ENCODE peak calls at places on chromosomes 1 and 21, in seven cellular contexts. L, H, I, N, C, Q and K are unnamed samples.

GRCh38 chr1:85494074-85494956 is 29.4 kb upstream of the DDAH1 start:
- DNase-seq in L (no peak), H (no peak), I (no peak), N (no peak), C (no peak), Q (no peak), K (no peak)

GRCh38 chr1:116496380-116496779 is 74.4 kb downstream of the CD58 start:
- DNase-seq in L (no peak), H (peak), I (peak), N (no peak), C (peak), Q (peak), K (no peak)

GRCh38 chr1:87136607-87137341 is 191.9 kb upstream of the LMO4 start:
- DNase-seq in L (no peak), H (no peak), I (no peak), N (no peak), C (no peak), Q (no peak), K (no peak)

GRCh38 chr1:3631330-3631729 is 6.5 kb downstream of the TPRG1L start:
- DNase-seq in L (no peak), H (no peak), I (no peak), N (no peak), C (no peak), Q (no peak), K (peak)

GRCh38 chr1:242751941-242752340 is 227.4 kb upstream of the PLD5 start:
- DNase-seq in L (no peak), H (no peak), I (no peak), N (no peak), C (no peak), Q (no peak), K (no peak)

GRCh38 chr1:228007801-228008341 is 1.1 kb downstream of the WNT3A start:
- DNase-seq in L (no peak), H (no peak), I (no peak), N (no peak), C (no peak), Q (no peak), K (no peak)

GRCh38 chr1:113681596-113682337 is 77.5 kb downstream of the PHTF1 start:
- DNase-seq in L (no peak), H (no peak), I (no peak), N (no peak), C (no peak), Q (no peak), K (no peak)

GRCh38 chr1:185316163-185317033 is 645 bp downstream of the IVNS1ABP start:
- DNase-seq in L (peak), H (peak), I (peak), N (peak), C (peak), Q (peak), K (peak)

GRCh38 chr1:208047975-208048374 is 137.1 kb upstream of the CD34 start:
- DNase-seq in L (no peak), H (peak), I (no peak), N (peak), C (peak), Q (peak), K (no peak)

GRCh38 chr1:59169703-59170102 is 127.2 kb upstream of the FGGY start:
- DNase-seq in L (no peak), H (no peak), I (peak), N (no peak), C (no peak), Q (peak), K (no peak)

GRCh38 chr1:81702903-81703302 is 97.8 kb upstream of the ADGRL2 start:
- DNase-seq in L (no peak), H (peak), I (peak), N (no peak), C (no peak), Q (peak), K (no peak)

GRCh38 chr1:81682490-81682889 is 118.2 kb upstream of the ADGRL2 start:
- DNase-seq in L (no peak), H (peak), I (peak), N (no peak), C (no peak), Q (peak), K (no peak)

GRCh38 chr1:50329332-50329932 is 93.8 kb downstream of the DMRTA2 start:
- DNase-seq in L (no peak), H (no peak), I (peak), N (no peak), C (no peak), Q (peak), K (no peak)

GRCh38 chr1:36298640-36299039 is 7.5 kb upstream of the SH3D21 start:
- DNase-seq in L (no peak), H (no peak), I (no peak), N (no peak), C (no peak), Q (no peak), K (no peak)

GRCh38 chr21:14684071-14684470 is 138.0 kb upstream of the SAMSN1 start:
- DNase-seq in L (no peak), H (no peak), I (no peak), N (no peak), C (no peak), Q (no peak), K (no peak)

GRCh38 chr1:198776602-198777029 is 137.8 kb downstream of the PTPRC start:
- DNase-seq in L (peak), H (peak), I (peak), N (no peak), C (peak), Q (peak), K (peak)

GRCh38 chr1:199551967-199552565 is 475.4 kb upstream of the NR5A2 start:
- DNase-seq in L (peak), H (peak), I (peak), N (no peak), C (peak), Q (peak), K (no peak)

GRCh38 chr1:117244306-117244705 is 33.6 kb upstream of the VTCN1 start:
- DNase-seq in L (no peak), H (no peak), I (no peak), N (no peak), C (no peak), Q (no peak), K (no peak)

GRCh38 chr1:186390925-186391324 is 15.3 kb downstream of the ODR4 start:
- DNase-seq in L (no peak), H (no peak), I (no peak), N (no peak), C (no peak), Q (no peak), K (no peak)

GRCh38 chr1:1483714-1484113 is 12.1 kb downstream of the ATAD3B start:
- DNase-seq in L (no peak), H (no peak), I (no peak), N (no peak), C (no peak), Q (no peak), K (no peak)

GRCh38 chr1:43973981-43974442 is 748 bp upstream of the ATP6V0B start:
- DNase-seq in L (no peak), H (peak), I (no peak), N (no peak), C (no peak), Q (no peak), K (no peak)

GRCh38 chr1:219304227-219305226 is 130.8 kb downstream of the LYPLAL1 start:
- DNase-seq in L (peak), H (no peak), I (peak), N (peak), C (peak), Q (peak), K (no peak)

GRCh38 chr1:9689971-9690381 is 38.4 kb downstream of the PIK3CD start:
- DNase-seq in L (no peak), H (no peak), I (no peak), N (no peak), C (peak), Q (no peak), K (peak)
- H3K4me3 ChIP-seq in L (peak), H (peak), I (no peak), N (peak), C (peak), Q (peak), K (peak)

GRCh38 chr1:6408023-6408422 is 11.7 kb downstream of the HES2 start:
- DNase-seq in L (no peak), H (no peak), I (peak), N (no peak), C (no peak), Q (no peak), K (no peak)
- H3K4me3 ChIP-seq in L (no peak), H (no peak), I (no peak), N (no peak), C (no peak), Q (no peak), K (no peak)

DNA sequence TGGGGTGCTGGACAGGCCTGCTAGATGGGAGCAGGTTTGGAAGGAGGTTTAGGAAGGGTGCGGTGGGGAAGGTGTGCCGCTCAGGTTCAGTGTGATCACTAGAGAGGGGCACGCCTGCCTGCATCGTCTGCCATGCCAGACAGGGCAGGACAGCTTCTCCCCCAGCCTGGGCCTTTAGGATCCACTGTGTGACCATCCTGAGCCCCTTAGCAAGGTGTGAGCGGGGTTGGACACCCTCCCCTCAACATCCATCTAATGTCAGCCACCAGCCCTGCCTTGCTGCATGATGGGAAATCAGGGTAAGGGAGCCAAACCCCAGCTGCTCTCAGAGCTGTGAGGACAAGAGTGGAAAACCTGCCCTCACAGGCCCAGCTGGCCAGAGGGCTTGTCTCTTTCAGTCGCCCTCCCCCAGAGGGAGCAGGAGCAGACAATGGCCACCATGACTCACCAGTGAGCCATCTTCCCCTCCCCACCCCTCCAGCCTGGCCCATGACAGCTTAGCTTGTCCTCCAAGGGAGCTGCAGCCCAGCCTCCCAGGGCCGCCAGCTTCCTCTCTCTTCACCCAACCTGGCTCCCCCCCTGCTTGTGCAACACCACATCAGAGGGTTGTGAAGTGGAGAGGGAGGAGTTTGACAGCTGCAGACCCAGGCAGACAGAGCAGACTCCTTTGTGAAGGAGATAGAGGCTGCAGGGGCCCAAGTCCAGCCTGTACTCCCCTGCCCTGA is 37.0 kb downstream of the NUAK2 start:
- DNase-seq in L (peak), H (peak), I (peak), N (peak), C (peak), Q (peak), K (peak)
- H3K4me3 ChIP-seq in L (no peak), H (no peak), I (no peak), N (no peak), C (peak), Q (no peak), K (no peak)

DNA sequence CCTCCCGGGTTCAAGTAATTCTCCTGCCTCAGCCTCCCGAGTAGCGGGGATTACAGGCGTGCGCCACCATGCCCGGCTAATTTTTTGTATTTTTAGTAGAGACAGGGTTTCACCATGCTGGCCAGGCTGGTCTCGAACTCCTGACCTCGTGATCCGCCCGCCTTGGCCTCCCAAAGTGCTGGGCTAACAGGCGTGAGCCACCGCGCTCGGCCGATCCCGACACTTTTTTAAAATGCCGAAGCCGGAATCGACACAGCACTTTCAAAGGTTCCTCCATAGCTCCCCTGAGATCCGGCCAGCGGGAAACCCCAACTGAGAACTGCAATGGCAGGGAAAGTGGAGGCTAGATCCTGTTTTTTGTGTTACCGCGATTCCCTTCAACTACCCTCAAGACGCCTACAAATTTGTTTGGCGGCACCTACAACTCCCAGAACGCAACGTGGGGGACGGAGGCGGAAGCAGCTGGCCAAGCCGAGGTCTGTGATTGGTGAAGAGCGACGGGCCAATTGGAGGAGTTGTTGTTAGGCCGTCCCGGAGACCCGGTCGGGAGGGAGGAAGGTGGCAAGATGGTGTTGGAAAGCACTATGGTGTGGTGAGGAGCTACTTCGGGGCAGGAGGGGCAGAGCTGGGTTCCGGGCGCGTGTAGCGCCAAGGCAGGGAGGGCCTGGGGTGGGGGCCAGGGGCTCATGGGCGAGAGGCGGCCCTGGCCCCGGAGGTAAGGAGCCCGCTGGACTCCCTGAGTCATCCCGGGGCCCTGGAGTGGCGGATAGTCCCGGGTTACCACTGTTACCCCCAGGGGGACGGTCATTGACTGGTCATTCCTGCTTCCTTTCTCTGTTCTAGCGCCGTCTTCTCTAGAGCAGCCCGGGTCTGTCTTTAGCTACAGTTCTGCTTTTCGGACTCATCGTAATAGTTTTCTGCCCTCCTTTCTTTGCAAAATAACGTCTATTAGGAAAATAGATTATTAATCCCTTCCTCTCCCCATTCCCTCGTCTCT is at the start of gene PSMD4:
- DNase-seq in L (peak), H (peak), I (peak), N (peak), C (peak), Q (peak), K (peak)
- H3K4me3 ChIP-seq in L (peak), H (peak), I (peak), N (peak), C (peak), Q (peak), K (peak)

GRCh38 chr1:161218301-161219077 is 3.4 kb downstream of the FCER1G start:
- DNase-seq in L (no peak), H (no peak), I (no peak), N (no peak), C (no peak), Q (no peak), K (no peak)

GRCh38 chr1:161219078-161219892 is 4.1 kb downstream of the APOA2 start:
- DNase-seq in L (no peak), H (no peak), I (no peak), N (no peak), C (no peak), Q (no peak), K (no peak)

GRCh38 chr1:161217831-161218230 is 2.7 kb downstream of the FCER1G start:
- DNase-seq in L (no peak), H (no peak), I (no peak), N (no peak), C (no peak), Q (no peak), K (no peak)

GRCh38 chr1:161215079-161215478 is at the start of gene FCER1G:
- DNase-seq in L (no peak), H (no peak), I (no peak), N (no peak), C (peak), Q (no peak), K (peak)

DNA sequence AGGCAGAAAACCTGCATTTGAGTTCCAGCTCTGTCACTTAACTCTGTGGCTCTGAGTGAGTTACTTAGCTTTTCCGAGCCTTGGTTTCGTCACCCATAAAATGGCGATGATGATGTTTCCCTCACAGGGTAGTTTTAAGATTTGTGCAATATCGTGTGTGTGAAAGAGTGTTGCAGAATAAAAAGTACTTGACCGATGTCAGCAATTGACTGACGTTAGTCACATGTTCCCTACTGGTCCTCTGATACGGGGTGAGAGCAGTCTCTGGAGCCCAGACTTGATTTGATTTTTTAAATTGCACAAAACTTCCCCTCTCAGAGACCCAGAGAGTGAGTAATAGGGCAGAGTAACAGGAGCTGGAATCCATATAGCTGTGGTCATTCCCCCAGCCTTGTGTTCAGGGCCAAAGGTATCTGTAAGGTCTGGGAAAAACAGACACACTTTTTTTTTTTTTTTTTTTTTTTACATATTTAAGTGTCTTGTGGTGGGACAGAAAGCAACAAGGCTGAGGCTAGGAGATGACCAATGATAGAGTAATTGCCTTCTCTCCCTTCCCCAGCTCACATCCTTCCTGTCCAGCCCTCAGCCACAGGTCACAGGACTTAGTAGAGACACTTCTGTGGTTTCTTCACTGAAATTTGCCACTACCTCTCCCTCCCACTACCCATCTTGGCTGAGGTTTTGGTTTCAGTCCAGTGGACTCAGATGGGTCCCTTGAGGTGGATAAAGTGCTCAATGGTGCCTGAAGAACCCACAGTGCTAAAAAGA is 2.0 kb downstream of the FCER1G start:
- DNase-seq in L (peak), H (peak), I (no peak), N (no peak), C (no peak), Q (peak), K (peak)
- H3K4me3 ChIP-seq in L (no peak), H (no peak), I (no peak), N (peak), C (peak), Q (no peak), K (peak)

GRCh38 chr1:13864760-13865159 is 164.8 kb downstream of the PRDM2 start:
- DNase-seq in L (no peak), H (no peak), I (no peak), N (no peak), C (no peak), Q (no peak), K (no peak)
- H3K4me3 ChIP-seq in L (no peak), H (no peak), I (no peak), N (no peak), C (no peak), Q (no peak), K (no peak)

GRCh38 chr1:205662791-205663190 is 17.5 kb downstream of the SLC45A3 start:
- DNase-seq in L (no peak), H (no peak), I (no peak), N (no peak), C (no peak), Q (no peak), K (peak)

GRCh38 chr1:205662135-205662725 is 18.1 kb downstream of the SLC45A3 start:
- DNase-seq in L (no peak), H (no peak), I (no peak), N (no peak), C (no peak), Q (no peak), K (no peak)

GRCh38 chr1:205664399-205665108 is 15.8 kb downstream of the SLC45A3 start:
- DNase-seq in L (no peak), H (no peak), I (peak), N (no peak), C (no peak), Q (no peak), K (no peak)

GRCh38 chr1:205665216-205665757 is 15.0 kb downstream of the SLC45A3 start:
- DNase-seq in L (no peak), H (no peak), I (no peak), N (no peak), C (no peak), Q (no peak), K (no peak)

GRCh38 chr1:205663286-205663994 is 16.9 kb downstream of the SLC45A3 start:
- DNase-seq in L (no peak), H (no peak), I (no peak), N (no peak), C (no peak), Q (no peak), K (no peak)
- H3K4me3 ChIP-seq in L (no peak), H (no peak), I (no peak), N (no peak), C (no peak), Q (no peak), K (no peak)

GRCh38 chr1:18632218-18632588 is 1.6 kb downstream of the PAX7 start:
- DNase-seq in L (no peak), H (no peak), I (no peak), N (no peak), C (no peak), Q (no peak), K (no peak)

GRCh38 chr1:18629659-18630510 is 761 bp upstream of the PAX7 start:
- DNase-seq in L (no peak), H (no peak), I (no peak), N (no peak), C (no peak), Q (no peak), K (no peak)

GRCh38 chr1:18631496-18632217 is 1.0 kb downstream of the PAX7 start:
- DNase-seq in L (no peak), H (no peak), I (no peak), N (no peak), C (no peak), Q (no peak), K (no peak)

GRCh38 chr1:18632711-18633427 is 2.2 kb downstream of the PAX7 start:
- DNase-seq in L (no peak), H (no peak), I (no peak), N (no peak), C (no peak), Q (no peak), K (peak)

DNA sequence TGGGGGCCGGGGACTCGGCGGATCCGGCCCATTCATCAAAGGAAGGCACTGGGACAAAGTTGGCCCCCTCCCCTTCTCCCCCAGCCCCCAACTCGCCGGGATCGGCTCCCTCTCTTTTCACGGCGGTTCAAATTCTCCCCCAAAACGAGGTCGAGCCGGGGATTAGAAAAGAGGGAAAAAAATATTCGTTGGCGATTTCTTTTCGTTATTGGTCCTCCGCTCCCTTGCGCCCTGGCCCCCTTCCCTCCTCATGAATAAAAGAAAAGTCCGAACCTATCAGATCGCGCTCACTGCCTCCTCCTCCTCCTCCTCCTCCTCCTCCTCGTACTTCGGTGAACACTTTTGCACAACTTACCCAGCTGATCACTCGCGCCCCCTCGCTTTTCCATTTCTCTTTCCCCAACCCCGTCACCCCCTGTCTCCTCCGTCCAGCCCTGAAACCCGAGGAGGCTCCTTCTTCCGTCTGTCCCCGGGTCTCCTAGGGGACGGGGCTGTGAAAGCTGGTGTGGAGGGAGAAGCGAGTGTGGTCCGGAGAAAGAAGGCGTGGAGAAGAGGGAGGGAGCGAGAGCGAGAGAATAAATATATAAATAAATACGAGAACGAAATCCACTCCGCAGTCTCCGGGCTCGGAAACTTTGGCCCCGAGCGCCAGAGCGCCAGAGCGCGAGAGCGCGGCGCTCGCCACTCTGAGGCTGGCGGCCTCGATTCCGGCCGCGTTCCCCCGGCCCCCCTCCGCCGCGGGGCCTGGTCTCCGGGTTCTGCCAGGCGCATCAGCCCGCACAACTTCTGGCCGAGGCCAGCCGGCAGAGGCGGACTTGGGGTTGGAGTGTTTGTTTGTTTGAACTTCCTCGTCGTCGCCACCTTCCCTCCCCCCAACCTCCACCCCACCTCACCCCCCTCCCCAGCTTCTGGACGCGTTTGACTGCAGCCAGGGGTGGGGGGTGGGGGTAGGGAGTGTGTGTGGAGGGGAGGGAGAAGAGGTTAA is at the start of gene PAX7:
- DNase-seq in L (no peak), H (no peak), I (no peak), N (no peak), C (no peak), Q (no peak), K (no peak)
- H3K4me3 ChIP-seq in L (no peak), H (no peak), I (no peak), N (peak), C (no peak), Q (no peak), K (no peak)